ENCODE peak calls at places on chromosome 18, in five cellular contexts. Q, J, R, N and A are unnamed samples. For H3K4me1, the result is how much of the 10 kb centered on the place peaks cover.

GRCh38 chr18:73136134-73136533 is 268.3 kb upstream of the NETO1 start:
- DNase-seq in R (no peak), J (no peak), N (no peak), Q (no peak), A (no peak)

GRCh38 chr18:53698907-53699306 is 525.6 kb downstream of the MBD2 start:
- DNase-seq in Q (peak), R (no peak), J (peak), N (no peak), A (no peak)

GRCh38 chr18:66682855-66683322 is 79.0 kb upstream of the CDH19 start:
- DNase-seq in N (no peak), Q (no peak), J (peak), R (no peak), A (no peak)

GRCh38 chr18:44700652-44701051 is 20.0 kb downstream of the SETBP1 start:
- DNase-seq in N (no peak), R (peak), J (peak), Q (peak), A (peak)

GRCh38 chr18:37534627-37535026 is 31.0 kb downstream of the CELF4 start:
- DNase-seq in Q (no peak), N (no peak), J (no peak), R (no peak), A (no peak)

GRCh38 chr18:21997207-21998143 is 171.9 kb upstream of the GATA6 start:
- DNase-seq in R (peak), N (no peak), J (peak), Q (no peak), A (no peak)

GRCh38 chr18:62387257-62387656 is 62.1 kb downstream of the TNFRSF11A start:
- DNase-seq in R (no peak), N (no peak), J (no peak), Q (no peak), A (no peak)

GRCh38 chr18:57497372-57498294 is 62.5 kb downstream of the ONECUT2 start:
- DNase-seq in R (no peak), J (no peak), Q (no peak), N (no peak), A (no peak)

GRCh38 chr18:52992041-52992440 is 652.0 kb downstream of the DCC start:
- DNase-seq in J (no peak), Q (no peak), N (no peak), R (no peak), A (no peak)

GRCh38 chr18:36419913-36420531 is 122.5 kb downstream of the FHOD3 start:
- DNase-seq in J (no peak), N (no peak), R (no peak), Q (no peak), A (no peak)

GRCh38 chr18:48982269-48982668 is 31.5 kb upstream of the SMAD7 start:
- DNase-seq in N (no peak), R (no peak), J (no peak), Q (no peak), A (no peak)
- H3K4me1 ChIP-seq in N (under half), R (under half), J (under half), Q (under half), A (under half)

DNA sequence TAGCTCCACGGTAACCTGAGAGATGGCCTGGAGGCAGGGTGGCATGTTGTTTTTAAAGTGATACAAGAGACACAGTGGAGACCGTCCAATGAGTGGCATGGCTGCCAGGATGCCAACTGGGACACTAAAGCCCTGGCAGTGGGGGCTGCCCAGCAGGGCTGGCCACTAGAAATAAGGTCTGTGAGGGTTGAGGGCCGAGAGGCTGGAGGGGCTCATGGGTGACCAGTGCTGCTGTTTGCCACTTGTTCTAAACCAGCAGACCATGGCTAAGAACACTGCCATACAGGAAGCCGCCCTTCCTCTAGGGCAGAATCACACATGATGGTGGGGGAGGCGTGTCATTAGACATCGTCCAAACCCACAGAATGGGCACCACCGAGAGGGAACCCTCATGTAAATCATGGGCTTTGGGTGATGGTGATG is 71.9 kb downstream of the ALPK2 start:
- DNase-seq in N (peak), J (no peak), Q (no peak), R (peak), A (no peak)
- H3K27ac ChIP-seq in N (peak), J (peak), Q (no peak), R (no peak), A (no peak)

DNA sequence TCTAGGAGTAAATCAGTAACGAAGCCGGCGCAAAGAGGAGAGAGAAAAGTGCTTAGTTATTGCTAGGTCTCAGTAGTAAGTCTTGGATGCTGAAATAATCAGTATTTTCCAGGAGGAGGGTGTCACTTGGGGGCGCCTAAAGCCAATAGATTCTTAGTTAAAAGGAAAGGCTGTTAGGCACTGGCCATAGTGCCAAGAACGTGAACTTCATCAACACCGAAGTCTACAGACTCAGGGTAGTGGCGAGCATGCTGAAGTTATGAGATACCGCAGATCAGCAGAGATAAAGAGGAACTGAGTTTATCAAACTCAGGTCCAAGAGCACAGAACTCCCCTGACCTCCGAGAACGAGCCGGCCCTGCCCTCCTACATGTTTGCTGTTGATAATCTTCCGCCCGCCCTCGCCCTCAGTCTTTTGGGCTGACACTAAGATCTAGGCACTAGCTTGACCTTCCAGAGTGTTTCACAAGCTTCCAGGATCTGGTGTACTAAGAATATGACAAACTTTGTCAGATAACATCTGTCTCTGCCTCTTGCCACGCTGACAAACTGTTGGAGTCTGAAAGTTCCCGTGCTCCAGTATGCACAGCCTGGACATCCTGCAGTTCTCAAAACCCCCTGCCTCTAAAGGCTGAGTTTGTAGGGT is 49.2 kb downstream of the CYB5A start:
- DNase-seq in Q (no peak), R (no peak), J (peak), N (no peak), A (no peak)
- H3K4me3 ChIP-seq in Q (no peak), R (no peak), J (no peak), N (no peak), A (no peak)

GRCh38 chr18:77084757-77085035 is 47.9 kb downstream of the MBP start:
- DNase-seq in N (no peak), Q (no peak), R (no peak), J (no peak), A (no peak)
- H3K4me1 ChIP-seq in N (half or more), Q (under half), R (under half), J (under half), A (under half)

DNA sequence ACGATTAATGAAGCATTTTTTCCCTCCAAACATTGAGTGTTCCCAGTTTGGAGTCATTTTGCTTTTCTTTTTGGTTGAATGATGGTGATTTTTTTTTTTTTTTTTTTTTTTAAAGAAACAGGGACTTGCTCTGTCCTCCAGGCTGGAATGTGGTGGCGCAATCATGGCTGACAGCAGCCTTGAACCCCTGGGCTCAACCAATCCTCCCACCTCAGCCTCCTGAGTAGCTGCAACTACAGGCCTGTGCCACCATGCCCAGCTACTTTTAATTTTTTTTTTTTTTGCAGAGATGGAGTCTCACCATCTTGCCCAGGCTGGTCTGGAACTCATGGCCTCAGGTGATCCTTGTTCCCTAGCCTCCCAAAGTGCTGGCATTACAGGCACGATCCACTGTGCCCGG is 46.2 kb downstream of the IMPA2 start:
- DNase-seq in J (no peak), Q (no peak), N (no peak), R (no peak), A (no peak)
- H3K27ac ChIP-seq in J (no peak), Q (no peak), N (peak), R (peak), A (peak)

GRCh38 chr18:30787410-30787809 is 255.1 kb downstream of the DSC3 start:
- DNase-seq in N (no peak), Q (no peak), R (no peak), J (no peak), A (no peak)

GRCh38 chr18:30775629-30776028 is 266.9 kb downstream of the DSC3 start:
- DNase-seq in Q (no peak), J (no peak), R (no peak), N (no peak), A (no peak)

DNA sequence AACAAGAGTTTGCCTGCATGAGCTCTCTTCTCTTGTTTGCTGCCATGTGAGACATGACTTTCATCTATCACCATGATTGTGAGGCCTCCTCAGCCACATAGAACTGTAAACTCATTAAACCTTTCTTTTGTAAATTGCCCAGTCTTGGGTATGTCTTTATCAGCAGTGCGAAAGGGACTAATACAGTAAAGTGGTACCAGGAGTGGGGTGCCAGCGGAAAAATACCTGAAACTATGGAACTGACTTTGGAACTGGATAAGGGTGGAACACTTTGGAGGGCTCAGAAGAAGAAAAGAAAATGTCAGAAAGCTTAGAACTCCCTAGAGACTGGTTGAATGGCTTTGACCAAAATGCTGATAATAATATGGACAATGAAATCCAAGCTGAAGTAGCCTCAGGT is 260.9 kb downstream of the DSC3 start:
- DNase-seq in Q (no peak), J (no peak), R (no peak), N (no peak), A (no peak)
- H3K4me3 ChIP-seq in Q (no peak), J (no peak), R (no peak), N (no peak), A (no peak)

GRCh38 chr18:50674307-50674706 is 114.4 kb downstream of the MAPK4 start:
- DNase-seq in N (no peak), R (no peak), J (no peak), Q (no peak), A (no peak)
- H3K4me1 ChIP-seq in N (under half), R (under half), J (under half), Q (under half), A (under half)

DNA sequence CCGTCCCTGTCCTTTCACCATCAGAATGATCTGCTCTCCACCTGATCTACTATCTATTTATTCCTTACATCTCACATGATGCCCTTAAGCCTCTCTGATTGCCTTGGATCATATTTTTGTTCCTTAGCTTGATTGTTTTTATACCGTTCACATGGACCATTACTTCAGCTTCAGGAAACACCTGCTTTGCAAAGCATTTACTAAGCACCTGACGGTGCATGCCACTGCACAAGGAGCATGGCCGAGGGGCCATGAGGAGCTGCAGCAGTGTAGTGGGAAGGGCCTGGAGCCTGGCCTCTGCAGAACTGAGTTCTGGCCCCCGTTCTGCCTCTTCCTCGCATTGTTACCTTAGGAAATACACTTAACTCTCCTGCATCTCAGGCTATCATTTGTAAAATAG is 124.1 kb upstream of the NDUFV2 start:
- DNase-seq in Q (no peak), N (no peak), J (no peak), R (no peak), A (no peak)
- H3K27ac ChIP-seq in Q (no peak), N (no peak), J (no peak), R (no peak), A (no peak)

GRCh38 chr18:24396082-24396623 is 1.5 kb downstream of the OSBPL1A start:
- DNase-seq in J (no peak), N (no peak), Q (no peak), R (no peak), A (no peak)

GRCh38 chr18:24397131-24397693 is 412 bp downstream of the OSBPL1A start:
- DNase-seq in N (no peak), R (peak), J (peak), Q (peak), A (no peak)

GRCh38 chr18:24397694-24398365 is at the start of gene OSBPL1A:
- DNase-seq in Q (peak), R (peak), J (peak), N (peak), A (peak)

GRCh38 chr18:24400587-24400986 is 3.0 kb upstream of the OSBPL1A start:
- DNase-seq in R (no peak), J (no peak), N (no peak), Q (no peak), A (no peak)

GRCh38 chr18:24398515-24398914 is 891 bp upstream of the OSBPL1A start:
- DNase-seq in Q (no peak), J (peak), R (peak), N (peak), A (no peak)
- H3K4me3 ChIP-seq in Q (peak), J (no peak), R (no peak), N (no peak), A (no peak)